ENCODE peak calls at places on chromosomes 12 and 14, in five cellular contexts. Y, A, X, J and P are unnamed samples.

GRCh38 chr12:50597200-50598195 is 92.7 kb downstream of the DIP2B start:
- DNase-seq in J (no peak), A (peak), X (peak), Y (no peak), P (no peak)

GRCh38 chr12:128387811-128388422 is 120.9 kb downstream of the TMEM132C start:
- DNase-seq in J (peak), A (no peak), X (no peak), Y (peak), P (peak)

GRCh38 chr12:118055144-118055557 is 5.8 kb downstream of the WSB2 start:
- DNase-seq in J (peak), A (peak), X (peak), Y (peak), P (no peak)

GRCh38 chr14:60317609-60318008 is 68.6 kb downstream of the PPM1A start:
- DNase-seq in J (no peak), X (no peak), Y (no peak), A (no peak), P (no peak)

GRCh38 chr14:90383731-90384542 is 12.9 kb upstream of the CALM1 start:
- DNase-seq in J (peak), A (peak), Y (peak), X (peak), P (peak)

GRCh38 chr14:91511014-91511466 is 930 bp upstream of the PPP4R3A start:
- DNase-seq in Y (no peak), X (no peak), A (peak), J (no peak), P (peak)

GRCh38 chr12:62720661-62721330 is 214.2 kb downstream of the PPM1H start:
- DNase-seq in Y (no peak), J (no peak), A (peak), X (peak), P (no peak)

GRCh38 chr12:12358528-12358927 is 1.6 kb downstream of the BORCS5 start:
- DNase-seq in A (no peak), J (no peak), Y (no peak), X (no peak), P (no peak)

GRCh38 chr14:72024043-72024407 is 91.8 kb downstream of the RGS6 start:
- DNase-seq in A (peak), Y (peak), X (no peak), J (peak), P (peak)

GRCh38 chr14:98826618-98827017 is 445.4 kb downstream of the BCL11B start:
- DNase-seq in J (no peak), A (no peak), Y (no peak), X (no peak), P (no peak)

GRCh38 chr12:22656835-22657234 is 31.9 kb downstream of the ETNK1 start:
- DNase-seq in J (no peak), X (no peak), Y (no peak), A (no peak), P (no peak)

GRCh38 chr12:99087278-99087677 is 442.2 kb downstream of the APAF1 start:
- DNase-seq in J (no peak), X (no peak), A (no peak), Y (no peak), P (peak)

GRCh38 chr14:95465358-95465757 is 51.1 kb downstream of the SYNE3 start:
- DNase-seq in A (no peak), Y (no peak), J (no peak), X (no peak), P (no peak)

GRCh38 chr12:13135336-13136178 is 32.1 kb upstream of the GSG1 start:
- DNase-seq in Y (no peak), A (peak), X (peak), J (peak), P (no peak)

GRCh38 chr14:37289688-37290087 is 92.0 kb downstream of the MIPOL1 start:
- DNase-seq in Y (no peak), X (no peak), J (no peak), A (no peak), P (no peak)

GRCh38 chr14:34129927-34130552 is 179.2 kb upstream of the EGLN3 start:
- DNase-seq in J (no peak), A (no peak), Y (no peak), X (no peak), P (no peak)

GRCh38 chr14:48075487-48075886 is 400.1 kb upstream of the MDGA2 start:
- DNase-seq in A (no peak), X (no peak), J (no peak), Y (no peak), P (no peak)

GRCh38 chr12:2804390-2805145 is 7.9 kb upstream of the ITFG2 start:
- DNase-seq in Y (no peak), J (peak), X (peak), A (peak), P (no peak)

GRCh38 chr12:124968656-124969055 is 20.3 kb downstream of the DHX37 start:
- DNase-seq in Y (no peak), J (no peak), X (no peak), A (no peak), P (no peak)

GRCh38 chr12:102300824-102301461 is 103.3 kb upstream of the PMCH start:
- DNase-seq in A (peak), Y (no peak), X (peak), J (peak), P (no peak)

GRCh38 chr12:52411806-52412205 is 5.7 kb upstream of the KRT82 start:
- DNase-seq in Y (no peak), X (no peak), A (no peak), J (no peak), P (no peak)

GRCh38 chr12:49819786-49820185 is 8.4 kb downstream of the NCKAP5L start:
- DNase-seq in A (no peak), X (no peak), Y (no peak), J (no peak), P (no peak)

GRCh38 chr14:91113829-91114078 is at the start of gene DGLUCY:
- DNase-seq in J (peak), Y (no peak), X (peak), A (peak), P (no peak)

GRCh38 chr12:121915841-121916321 is 2.5 kb upstream of the CFAP251 start:
- DNase-seq in A (peak), X (peak), J (no peak), Y (no peak), P (peak)

GRCh38 chr14:99671230-99672224 is 12.6 kb upstream of the CYP46A1 start:
- DNase-seq in J (no peak), X (no peak), A (no peak), Y (no peak), P (peak)

GRCh38 chr14:73237219-73237785 is at the start of gene PAPLN:
- DNase-seq in A (no peak), J (peak), Y (peak), X (no peak), P (no peak)

GRCh38 chr14:98906123-98906995 is 365.6 kb downstream of the BCL11B start:
- DNase-seq in J (no peak), Y (no peak), A (no peak), X (no peak), P (no peak)

GRCh38 chr12:131457331-131458047 is 253.4 kb upstream of the SFSWAP start:
- DNase-seq in A (no peak), X (no peak), Y (no peak), J (no peak), P (no peak)
- H3K14ac ChIP-seq in A (no peak), X (no peak), Y (no peak), J (no peak), P (no peak)

GRCh38 chr12:56158029-56158925 is at the start of gene MYL6:
- DNase-seq in X (peak), Y (peak), A (peak), J (peak), P (peak)
- H2AK5ac ChIP-seq in X (peak), Y (peak), A (peak), J (peak), P (peak)

GRCh38 chr12:95143784-95144205 is 70.4 kb upstream of the NR2C1 start:
- DNase-seq in A (peak), Y (no peak), X (peak), J (no peak), P (no peak)

GRCh38 chr12:95141305-95141704 is 67.9 kb upstream of the NR2C1 start:
- DNase-seq in Y (no peak), A (no peak), J (no peak), X (no peak), P (no peak)

GRCh38 chr12:95147836-95148235 is 69.4 kb downstream of the FGD6 start:
- DNase-seq in J (no peak), X (no peak), A (no peak), Y (no peak), P (no peak)

GRCh38 chr12:95146767-95147166 is 70.5 kb downstream of the FGD6 start:
- DNase-seq in X (no peak), A (no peak), Y (no peak), J (no peak), P (no peak)

DNA sequence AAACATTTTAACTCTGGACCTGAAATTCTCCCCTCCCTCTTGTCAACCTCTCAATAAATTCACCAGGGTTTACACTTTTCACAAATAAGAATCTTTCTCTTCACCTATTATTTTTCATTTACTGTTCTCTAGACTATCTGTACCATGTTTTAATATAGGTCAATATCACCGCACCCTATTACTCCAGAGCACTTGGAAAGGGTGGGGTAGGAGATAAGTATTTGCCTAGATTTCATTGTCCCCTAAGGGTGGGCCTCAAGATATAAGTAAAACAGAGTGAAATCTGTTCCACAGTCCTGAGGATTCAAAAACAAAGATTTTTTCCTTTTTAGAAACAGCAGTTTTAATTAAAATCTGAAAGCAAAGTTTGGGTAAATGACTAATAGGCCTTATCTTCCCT is 69.3 kb upstream of the NR2C1 start:
- DNase-seq in Y (no peak), X (no peak), A (no peak), J (no peak), P (no peak)
- H3K4me3 ChIP-seq in Y (no peak), X (no peak), A (no peak), J (no peak), P (no peak)

GRCh38 chr12:96356831-96357230 is 43.4 kb downstream of the CDK17 start:
- DNase-seq in X (no peak), Y (no peak), A (no peak), J (no peak), P (no peak)

GRCh38 chr12:96354326-96354725 is 45.9 kb downstream of the CDK17 start:
- DNase-seq in X (peak), A (peak), Y (no peak), J (no peak), P (no peak)

GRCh38 chr12:96350982-96351381 is 49.3 kb downstream of the CDK17 start:
- DNase-seq in Y (no peak), X (peak), J (peak), A (no peak), P (no peak)

GRCh38 chr12:96354844-96355534 is 45.2 kb downstream of the CDK17 start:
- DNase-seq in X (no peak), Y (no peak), A (no peak), J (no peak), P (no peak)

DNA sequence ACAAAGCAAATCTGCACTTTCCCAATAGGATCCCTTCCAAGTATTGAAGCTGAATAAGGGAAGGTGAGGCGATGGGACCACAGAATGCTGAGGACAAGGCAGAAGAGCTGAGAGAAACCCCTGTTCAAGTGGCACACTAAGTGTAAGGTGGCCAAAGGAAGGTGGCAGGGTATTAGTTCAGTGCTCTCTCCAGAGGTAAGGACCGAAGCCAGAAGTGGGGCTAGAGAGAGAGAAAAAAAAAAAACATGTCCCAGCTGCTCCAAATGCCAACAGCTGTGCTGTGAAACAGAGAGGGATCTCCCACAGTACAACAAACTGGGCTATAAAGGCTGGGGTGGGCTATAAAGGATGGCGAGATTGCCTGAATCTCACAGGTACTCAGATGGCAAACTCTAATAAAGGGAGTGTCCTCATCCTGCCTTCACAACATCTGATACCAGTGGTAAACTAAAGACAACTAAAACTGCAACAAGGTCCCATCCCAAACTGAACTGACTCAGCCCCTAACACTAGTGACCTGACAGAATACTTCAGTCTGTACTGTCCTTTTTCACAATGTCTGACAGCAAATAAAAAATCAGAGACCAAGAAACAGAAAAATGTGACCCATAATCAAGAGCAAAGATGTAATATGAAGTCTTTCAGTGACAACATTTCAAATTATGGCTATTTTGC is 47.9 kb downstream of the CDK17 start:
- DNase-seq in X (no peak), Y (no peak), A (no peak), J (no peak), P (no peak)
- H3K14ac ChIP-seq in X (peak), Y (no peak), A (peak), J (no peak), P (no peak)

GRCh38 chr12:54429014-54429471 is 10.0 kb upstream of the ITGA5 start:
- DNase-seq in X (no peak), A (no peak), J (peak), Y (no peak), P (no peak)

GRCh38 chr12:54428050-54429013 is 9.3 kb upstream of the ITGA5 start:
- DNase-seq in X (peak), Y (no peak), A (peak), J (no peak), P (no peak)

GRCh38 chr12:54432815-54433164 is 13.7 kb upstream of the ITGA5 start:
- DNase-seq in A (no peak), X (no peak), J (no peak), Y (no peak), P (no peak)

GRCh38 chr12:54431911-54432814 is 13.1 kb upstream of the ITGA5 start:
- DNase-seq in A (peak), Y (no peak), X (peak), J (peak), P (no peak)

GRCh38 chr12:54430471-54431075 is 11.5 kb upstream of the ITGA5 start:
- DNase-seq in Y (no peak), X (peak), J (peak), A (no peak), P (no peak)
- H2AK5ac ChIP-seq in Y (no peak), X (no peak), J (no peak), A (peak), P (no peak)

DNA sequence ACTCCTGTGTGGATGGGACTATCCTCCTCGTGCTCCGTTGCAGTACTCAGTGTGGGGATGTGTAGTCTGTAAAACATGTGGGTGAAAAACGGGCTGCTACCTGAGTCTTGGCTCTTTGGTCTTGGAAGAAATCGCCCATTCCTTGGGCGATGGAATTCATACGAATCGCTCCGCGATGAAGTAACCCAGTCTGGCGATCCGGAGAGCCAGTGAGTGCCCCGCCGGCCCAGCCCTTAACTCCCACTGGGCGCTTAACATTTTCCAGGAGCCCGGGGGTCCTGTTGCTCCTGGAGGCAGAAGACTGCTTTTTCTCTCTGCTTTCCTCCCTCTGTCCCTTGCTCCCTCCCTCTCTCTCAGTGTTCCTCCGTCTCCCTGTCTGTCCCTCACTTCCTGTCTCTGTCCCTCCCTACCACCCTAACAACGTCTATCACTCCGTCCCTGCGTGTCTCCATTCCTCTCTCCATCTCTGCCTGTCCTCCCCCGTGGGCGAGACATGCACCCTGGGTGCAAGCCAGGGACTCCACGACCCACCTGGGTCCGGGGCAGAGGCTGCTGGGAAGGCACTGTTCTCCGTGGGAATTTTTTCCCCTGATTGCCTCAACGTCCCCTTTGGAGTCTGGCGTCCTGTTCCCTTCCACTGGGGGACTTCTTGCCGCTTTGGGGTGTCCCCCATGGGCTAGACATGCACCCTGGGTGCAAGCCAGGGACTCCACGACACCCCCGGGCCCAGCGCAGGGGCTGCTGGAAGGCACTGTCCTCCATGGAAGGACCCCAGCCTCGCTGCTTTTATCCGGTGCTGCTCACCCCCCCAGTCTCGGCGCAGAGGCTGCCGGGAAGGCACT is 188.6 kb downstream of the ALG10 start:
- DNase-seq in X (no peak), Y (no peak), J (no peak), A (no peak), P (no peak)
- H3K4me3 ChIP-seq in X (no peak), Y (no peak), J (no peak), A (no peak), P (peak)

GRCh38 chr12:74111688-74112360 is 425.8 kb upstream of the ATXN7L3B start:
- DNase-seq in X (peak), A (no peak), J (peak), Y (peak), P (peak)
- H3K14ac ChIP-seq in X (no peak), A (no peak), J (no peak), Y (no peak), P (no peak)